ENCODE peak calls at places on chromosomes 5 and 9, in seven cellular contexts. B, S, X, F, Z, L and A are unnamed samples.

GRCh38 chr5:132457371-132458225 is 33.0 kb downstream of the IRF1 start:
- DNase-seq in B (no peak), S (peak; percentile 89), X (no peak), F (no peak), Z (no peak), L (no peak), A (no peak)

GRCh38 chr9:87223397-87224246 is 274.0 kb upstream of the DAPK1 start:
- DNase-seq in B (no peak), S (peak; percentile 33), X (no peak), F (no peak), Z (no peak), L (no peak), A (no peak)

GRCh38 chr9:137255448-137256114 is 454 bp downstream of the NELFB start:
- DNase-seq in B (peak; percentile 72), S (no peak), X (no peak), F (no peak), Z (peak; percentile 77), L (peak; percentile 46), A (no peak)

GRCh38 chr9:79763861-79764260 is 192.1 kb downstream of the TLE4 start:
- DNase-seq in B (peak; percentile 39), S (peak; percentile 17), X (no peak), F (no peak), Z (no peak), L (no peak), A (no peak)

GRCh38 chr5:59525310-59525709 is 368.2 kb downstream of the PDE4D start:
- DNase-seq in B (no peak), S (no peak), X (no peak), F (no peak), Z (peak; percentile 45), L (no peak), A (no peak)

GRCh38 chr9:78856144-78856543 is 559.2 kb downstream of the PSAT1 start:
- DNase-seq in B (no peak), S (peak; percentile 54), X (no peak), F (no peak), Z (no peak), L (no peak), A (no peak)

GRCh38 chr5:138819065-138819464 is 56.1 kb downstream of the LRRTM2 start:
- DNase-seq in B (no peak), S (peak; percentile 21), X (peak; percentile 6), F (no peak), Z (no peak), L (no peak), A (no peak)

GRCh38 chr5:71586052-71586940 is 844 bp upstream of the MCCC2 start:
- DNase-seq in B (peak; percentile 49), S (peak; percentile 11), X (no peak), F (no peak), Z (peak; percentile 7), L (no peak), A (no peak)

GRCh38 chr9:71716138-71716909 is 52.0 kb downstream of the CEMIP2 start:
- DNase-seq in B (no peak), S (no peak), X (no peak), F (no peak), Z (no peak), L (no peak), A (no peak)

GRCh38 chr5:132094393-132095076 is 20.9 kb downstream of the CSF2 start:
- DNase-seq in B (no peak), S (peak; percentile 99), X (no peak), F (no peak), Z (peak; percentile 67), L (no peak), A (peak; percentile 49)

GRCh38 chr5:180253036-180253824 is 38.7 kb downstream of the MAPK9 start:
- DNase-seq in B (no peak), S (no peak), X (no peak), F (peak; percentile 59), Z (no peak), L (no peak), A (no peak)

GRCh38 chr5:180251141-180251540 is 40.7 kb downstream of the MAPK9 start:
- DNase-seq in B (no peak), S (no peak), X (no peak), F (peak; percentile 40), Z (no peak), L (no peak), A (no peak)

GRCh38 chr5:180250329-180250728 is 41.3 kb upstream of the RASGEF1C start:
- DNase-seq in B (no peak), S (no peak), X (no peak), F (peak; percentile 19), Z (no peak), L (no peak), A (no peak)

GRCh38 chr5:180251887-180252286 is 40.0 kb downstream of the MAPK9 start:
- DNase-seq in B (no peak), S (no peak), X (no peak), F (peak; percentile 31), Z (no peak), L (no peak), A (no peak)
- H3K9me3 ChIP-seq in B (peaks cover 7% of the 10 kb centered on the region), S (peaks cover 71% of the 10 kb centered on the region), X (peaks cover 39% of the 10 kb centered on the region), F (peaks cover 30% of the 10 kb centered on the region), Z (peaks cover 8% of the 10 kb centered on the region), L (peaks cover 100% of the 10 kb centered on the region), A (peaks cover 38% of the 10 kb centered on the region)

GRCh38 chr9:133359420-133360175 is 3.2 kb downstream of the SURF2 start:
- DNase-seq in B (peak; percentile 27), S (no peak), X (peak; percentile 66), F (no peak), Z (peak; percentile 59), L (no peak), A (no peak)
- TF ChIP-seq CTCF in B (peak; percentile 38), S (peak; percentile 34), X (peak; percentile 52), F (peak; percentile 34), Z (peak; percentile 39), L (peak; percentile 36), A (no peak)

GRCh38 chr9:110129460-110129859 is 78.5 kb downstream of the C9orf152 start:
- DNase-seq in B (no peak), S (no peak), X (no peak), F (no peak), Z (no peak), L (no peak), A (no peak)
- H3K4me1 ChIP-seq in B (peaks cover 66% of the 10 kb centered on the region), S (peaks cover 49% of the 10 kb centered on the region), X (peaks cover 60% of the 10 kb centered on the region), F (peaks cover 44% of the 10 kb centered on the region), Z (peaks cover 61% of the 10 kb centered on the region), L (peaks cover 99% of the 10 kb centered on the region), A (peaks cover 91% of the 10 kb centered on the region)

GRCh38 chr5:75471193-75471592 is 40.2 kb downstream of the CERT1 start:
- DNase-seq in B (no peak), S (no peak), X (no peak), F (no peak), Z (no peak), L (no peak), A (no peak)

GRCh38 chr5:75465480-75465879 is 45.9 kb downstream of the CERT1 start:
- DNase-seq in B (peak; percentile 9), S (peak; percentile 25), X (no peak), F (no peak), Z (no peak), L (no peak), A (no peak)

GRCh38 chr5:75469017-75469416 is 42.4 kb downstream of the CERT1 start:
- DNase-seq in B (no peak), S (no peak), X (no peak), F (no peak), Z (no peak), L (no peak), A (no peak)

GRCh38 chr5:75466317-75466716 is 45.1 kb downstream of the CERT1 start:
- DNase-seq in B (no peak), S (no peak), X (peak; percentile 46), F (no peak), Z (no peak), L (no peak), A (no peak)

DNA sequence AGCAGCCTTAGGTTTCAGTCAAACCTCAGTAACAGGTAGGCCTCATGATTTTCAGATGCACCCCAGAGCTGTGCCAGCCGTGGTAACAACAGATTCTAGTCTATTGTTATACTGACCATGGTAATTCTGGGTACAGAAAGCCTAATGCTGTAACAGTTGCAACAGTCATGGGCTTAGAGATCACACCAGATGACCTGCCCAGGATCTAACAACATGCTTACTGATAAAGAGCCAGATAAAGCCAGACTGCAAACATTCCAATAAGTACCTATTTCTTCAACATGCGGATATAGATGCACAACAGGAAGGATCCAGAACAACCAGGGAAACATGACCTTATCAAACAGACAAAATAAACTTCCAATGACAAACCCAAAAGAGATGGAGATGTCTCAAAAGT is 42.8 kb downstream of the CERT1 start:
- DNase-seq in B (no peak), S (no peak), X (no peak), F (no peak), Z (no peak), L (no peak), A (no peak)
- H3K9me3 ChIP-seq in B (no peaks in the 10 kb centered on the region), S (peaks cover 7% of the 10 kb centered on the region), X (peaks cover 10% of the 10 kb centered on the region), F (peaks cover 2% of the 10 kb centered on the region), Z (peaks cover 14% of the 10 kb centered on the region), L (peaks cover 51% of the 10 kb centered on the region), A (peaks cover 28% of the 10 kb centered on the region)

GRCh38 chr9:127188396-127188795 is 66.0 kb upstream of the ANGPTL2 start:
- DNase-seq in B (no peak), S (no peak), X (no peak), F (peak; percentile 55), Z (no peak), L (no peak), A (no peak)
- TF ChIP-seq CTCF in B (no peak), S (no peak), X (no peak), F (no peak), Z (no peak), L (no peak), A (no peak)

GRCh38 chr5:151100690-151101089 is 19.9 kb upstream of the TNIP1 start:
- DNase-seq in B (no peak), S (no peak), X (no peak), F (no peak), Z (no peak), L (no peak), A (no peak)
- H3K4me1 ChIP-seq in B (peaks cover 31% of the 10 kb centered on the region), S (peaks cover 10% of the 10 kb centered on the region), X (peaks cover 5% of the 10 kb centered on the region), F (peaks cover 26% of the 10 kb centered on the region), Z (peaks cover 15% of the 10 kb centered on the region), L (peaks cover 56% of the 10 kb centered on the region), A (peaks cover 43% of the 10 kb centered on the region)

GRCh38 chr9:96818535-96818934 is 35.8 kb downstream of the ZNF782 start:
- DNase-seq in B (no peak), S (no peak), X (no peak), F (no peak), Z (no peak), L (no peak), A (no peak)

GRCh38 chr9:96817973-96818372 is 36.3 kb downstream of the ZNF782 start:
- DNase-seq in B (no peak), S (no peak), X (no peak), F (no peak), Z (no peak), L (no peak), A (no peak)

GRCh38 chr9:96813607-96814006 is 35.7 kb upstream of the ZNF510 start:
- DNase-seq in B (no peak), S (no peak), X (no peak), F (no peak), Z (no peak), L (no peak), A (no peak)
- H3K9me3 ChIP-seq in B (no peaks in the 10 kb centered on the region), S (peaks cover 49% of the 10 kb centered on the region), X (peaks cover 47% of the 10 kb centered on the region), F (peaks cover 35% of the 10 kb centered on the region), Z (peaks cover 46% of the 10 kb centered on the region), L (peaks cover 100% of the 10 kb centered on the region), A (peaks cover 99% of the 10 kb centered on the region)